ENCODE peak calls at places on chromosomes 1 and 21, in seven cellular contexts. P is transverse colon, C is SK-N-MC, S is K562, G is stomach, A is spleen, D is GM23338. O is an unnamed sample.

GRCh38 chr1:151946366-151946764 is 37.1 kb upstream of the THEM4 start:
- DNase-seq in P (no peak), D (no peak), S (no peak), C (no peak), G (no peak), A (no peak), O (no peak)

GRCh38 chr1:86705633-86705985 is 1.2 kb downstream of the SH3GLB1 start:
- DNase-seq in C (no peak), A (no peak), S (no peak), D (no peak), P (peak), G (no peak), O (peak)

GRCh38 chr1:186304982-186305949 is 69.8 kb downstream of the TPR start:
- DNase-seq in P (no peak), G (no peak), D (peak), A (no peak), C (no peak), S (peak), O (no peak)

GRCh38 chr1:71881611-71882010 is 400.7 kb downstream of the NEGR1 start:
- DNase-seq in G (no peak), S (no peak), A (no peak), C (peak), D (no peak), P (no peak), O (no peak)

GRCh38 chr1:186983327-186983726 is 154.6 kb downstream of the PLA2G4A start:
- DNase-seq in G (no peak), A (no peak), S (no peak), D (no peak), P (peak), C (no peak), O (no peak)

GRCh38 chr1:15452866-15453571 is 3.5 kb upstream of the CELA2A start:
- DNase-seq in G (no peak), A (no peak), P (no peak), S (no peak), C (no peak), D (no peak), O (no peak)

GRCh38 chr1:227315500-227316346 is 2.6 kb downstream of the CDC42BPA start:
- DNase-seq in C (no peak), G (peak), S (peak), P (peak), A (no peak), D (peak), O (peak)

GRCh38 chr1:2411801-2412394 is 466 bp downstream of the PEX10 start:
- DNase-seq in D (no peak), A (no peak), G (no peak), P (no peak), S (peak), C (no peak), O (no peak)

GRCh38 chr21:30714436-30714835 is 4.1 kb downstream of the KRTAP21-3 start:
- DNase-seq in P (no peak), D (peak), A (no peak), S (no peak), C (no peak), G (no peak), O (no peak)

GRCh38 chr1:216905052-216905580 is 181.9 kb upstream of the ESRRG start:
- DNase-seq in S (no peak), G (no peak), P (no peak), C (no peak), A (no peak), D (no peak), O (no peak)

GRCh38 chr1:155000475-155000724 is 2.2 kb upstream of the ZBTB7B start:
- DNase-seq in S (no peak), D (no peak), A (peak), P (peak), G (peak), C (no peak), O (peak)

GRCh38 chr1:48817505-48818114 is 40.9 kb upstream of the BEND5 start:
- DNase-seq in S (peak), P (peak), A (peak), D (peak), G (peak), C (no peak), O (peak)

GRCh38 chr1:9320520-9321479 is 28.1 kb downstream of the SPSB1 start:
- DNase-seq in A (no peak), C (no peak), P (no peak), D (peak), G (no peak), S (no peak), O (no peak)

GRCh38 chr1:58331156-58331555 is 215.4 kb downstream of the OMA1 start:
- DNase-seq in P (no peak), A (no peak), S (no peak), D (no peak), G (no peak), C (no peak), O (no peak)

GRCh38 chr1:35280006-35280405 is 11.5 kb downstream of the ZMYM4 start:
- DNase-seq in C (no peak), P (no peak), G (no peak), S (no peak), D (no peak), A (no peak), O (no peak)

GRCh38 chr1:224880593-224881307 is 48.7 kb upstream of the DNAH14 start:
- DNase-seq in A (no peak), G (no peak), C (no peak), D (peak), P (peak), S (no peak), O (no peak)

GRCh38 chr21:32562426-32562825 is 22.9 kb downstream of the TCP10L start:
- DNase-seq in G (peak), A (no peak), D (peak), P (peak), S (no peak), C (no peak), O (peak)

GRCh38 chr1:115166531-115167091 is 77.3 kb upstream of the TSPAN2 start:
- DNase-seq in D (peak), G (no peak), A (no peak), S (no peak), P (no peak), C (peak), O (no peak)

GRCh38 chr1:46487818-46488218 is 1.8 kb upstream of the DMBX1 start:
- DNase-seq in G (no peak), S (peak), A (peak), P (no peak), D (peak), C (no peak), O (no peak)

GRCh38 chr1:48675251-48675650 is 101.4 kb downstream of the BEND5 start:
- DNase-seq in S (no peak), A (no peak), C (no peak), D (no peak), G (no peak), P (no peak), O (no peak)

GRCh38 chr1:43858324-43858723 is 75.3 kb upstream of the ARTN start:
- DNase-seq in G (peak), S (no peak), A (no peak), D (peak), C (peak), P (no peak), O (peak)

GRCh38 chr1:244349103-244349531 is 102.6 kb downstream of the ADSS2 start:
- DNase-seq in G (no peak), D (no peak), S (no peak), A (no peak), C (no peak), P (no peak), O (no peak)

GRCh38 chr1:101000141-101000867 is 25.3 kb downstream of the DPH5 start:
- DNase-seq in P (no peak), D (no peak), S (peak), A (no peak), C (no peak), G (no peak), O (no peak)

GRCh38 chr1:208105756-208106155 is 138.4 kb downstream of the PLXNA2 start:
- DNase-seq in C (no peak), D (no peak), G (no peak), P (no peak), S (no peak), A (no peak), O (no peak)

GRCh38 chr1:118988186-118989005 is at the start of gene TBX15:
- DNase-seq in P (no peak), D (peak), C (no peak), G (no peak), S (no peak), A (no peak), O (no peak)

GRCh38 chr1:169874229-169874628 is 19.5 kb downstream of the SCYL3 start:
- DNase-seq in G (no peak), S (no peak), P (no peak), C (no peak), A (no peak), D (no peak), O (no peak)

GRCh38 chr1:24123611-24124010 is 11.7 kb upstream of the MYOM3 start:
- DNase-seq in A (no peak), S (no peak), D (no peak), P (no peak), G (no peak), C (no peak), O (no peak)

GRCh38 chr1:24875257-24875656 is 54.8 kb downstream of the RUNX3 start:
- DNase-seq in C (no peak), A (no peak), S (no peak), D (no peak), G (no peak), P (no peak), O (no peak)

DNA sequence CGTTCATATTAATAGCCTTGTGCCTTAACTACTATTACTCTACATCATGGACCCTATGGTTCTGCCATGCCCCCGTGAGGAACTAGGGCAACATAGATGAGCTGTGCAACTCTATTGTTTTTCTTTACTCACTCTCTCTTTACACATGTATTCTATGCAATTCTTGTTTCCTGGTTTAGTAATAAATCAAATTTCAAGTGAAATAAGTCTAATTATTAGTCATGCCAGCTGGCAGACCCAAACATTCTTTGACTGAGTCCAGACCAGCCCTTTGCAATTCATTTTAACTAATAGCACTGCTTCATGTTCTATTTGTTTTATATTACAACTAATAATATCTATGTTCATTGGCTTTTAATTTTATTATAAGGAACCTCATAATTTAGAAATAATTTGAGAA is 789.3 kb upstream of the ADAMTS5 start:
- DNase-seq in S (no peak), G (no peak), P (no peak), D (no peak), A (no peak), C (no peak), O (no peak)
- H3K4me3 ChIP-seq in S (no peak), G (no peak), P (no peak), D (no peak), A (no peak), C (no peak), O (no peak)

DNA sequence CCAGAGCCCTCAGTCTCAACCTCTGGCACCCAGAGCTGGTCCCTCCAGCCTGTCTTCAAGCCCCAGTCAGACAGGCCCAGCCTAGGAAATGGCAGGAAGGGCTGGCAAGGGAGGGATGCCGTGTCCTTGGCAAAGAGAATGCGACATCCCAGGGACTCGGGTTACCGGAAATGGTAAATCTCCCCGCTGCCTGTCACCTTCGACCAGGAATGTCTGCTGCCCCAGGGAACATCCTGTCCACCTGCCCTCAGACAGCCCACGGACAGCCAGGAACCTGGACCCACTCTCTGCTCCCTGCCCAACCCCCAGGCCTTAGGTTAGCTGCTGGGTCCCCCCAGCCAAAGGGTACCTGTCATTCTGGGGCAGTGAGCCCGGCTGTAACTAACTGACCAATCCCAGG is 23.9 kb downstream of the HSPG2 start:
- DNase-seq in D (peak), P (no peak), G (no peak), S (no peak), A (no peak), C (no peak), O (no peak)
- H3K27ac ChIP-seq in D (peak), P (peak), G (peak), S (peak), A (peak), C (no peak), O (peak)

GRCh38 chr1:89959719-89960118 is 35.2 kb upstream of the ZNF326 start:
- DNase-seq in S (no peak), C (no peak), P (no peak), G (no peak), A (no peak), D (peak), O (no peak)

GRCh38 chr1:89962742-89963075 is 32.2 kb upstream of the ZNF326 start:
- DNase-seq in A (no peak), P (no peak), G (no peak), S (no peak), C (no peak), D (no peak), O (no peak)

GRCh38 chr1:89959070-89959654 is 35.7 kb upstream of the ZNF326 start:
- DNase-seq in C (no peak), D (no peak), G (no peak), P (no peak), S (no peak), A (no peak), O (no peak)

GRCh38 chr1:89965203-89965900 is 29.6 kb upstream of the ZNF326 start:
- DNase-seq in D (no peak), A (no peak), G (no peak), C (no peak), P (no peak), S (no peak), O (no peak)

DNA sequence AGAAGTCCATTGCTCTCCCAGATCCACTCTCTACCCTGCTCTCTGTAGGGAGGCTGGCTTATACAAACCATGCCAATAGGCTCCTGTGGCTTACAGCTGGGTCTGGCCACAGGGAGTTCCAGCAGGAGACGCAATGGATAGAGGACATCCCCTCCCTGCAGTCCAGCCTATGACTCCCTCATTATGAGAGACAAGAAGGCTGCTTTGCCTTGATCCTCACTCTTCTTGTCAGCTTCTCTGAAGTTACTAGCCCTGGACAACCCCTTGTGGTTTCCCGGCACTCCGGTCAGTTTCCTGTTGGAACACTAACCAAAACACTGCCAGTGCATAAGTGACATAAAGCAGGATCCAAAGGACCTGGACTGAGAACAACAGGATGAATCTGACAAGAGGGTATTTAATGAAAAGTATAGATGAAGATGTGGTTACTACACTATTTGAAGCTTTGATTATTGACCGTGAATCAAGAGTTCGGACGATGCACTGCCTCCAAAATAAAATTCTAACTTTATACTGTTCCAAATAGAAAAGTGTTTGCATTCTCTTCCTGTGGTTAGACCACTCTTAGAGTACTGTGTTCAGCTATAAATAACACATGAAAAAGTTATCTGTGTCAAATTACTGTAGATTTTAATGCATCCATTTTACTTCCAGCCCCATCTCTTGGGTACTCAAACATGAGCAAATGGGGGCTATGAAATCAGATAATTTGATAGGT is 32.7 kb upstream of the ZNF326 start:
- DNase-seq in G (no peak), C (no peak), P (no peak), A (no peak), S (no peak), D (no peak), O (no peak)
- TF ChIP-seq POLR2AphosphoS5 in G (no peak), C (no peak), P (peak), A (no peak), S (no peak), D (no peak), O (no peak)

GRCh38 chr21:45590246-45590725 is 48.0 kb upstream of the SLC19A1 start:
- DNase-seq in C (no peak), G (peak), S (peak), P (peak), A (peak), D (peak), O (peak)
- H3K4me3 ChIP-seq in C (peak), G (peak), S (peak), P (peak), A (peak), D (peak), O (peak)

DNA sequence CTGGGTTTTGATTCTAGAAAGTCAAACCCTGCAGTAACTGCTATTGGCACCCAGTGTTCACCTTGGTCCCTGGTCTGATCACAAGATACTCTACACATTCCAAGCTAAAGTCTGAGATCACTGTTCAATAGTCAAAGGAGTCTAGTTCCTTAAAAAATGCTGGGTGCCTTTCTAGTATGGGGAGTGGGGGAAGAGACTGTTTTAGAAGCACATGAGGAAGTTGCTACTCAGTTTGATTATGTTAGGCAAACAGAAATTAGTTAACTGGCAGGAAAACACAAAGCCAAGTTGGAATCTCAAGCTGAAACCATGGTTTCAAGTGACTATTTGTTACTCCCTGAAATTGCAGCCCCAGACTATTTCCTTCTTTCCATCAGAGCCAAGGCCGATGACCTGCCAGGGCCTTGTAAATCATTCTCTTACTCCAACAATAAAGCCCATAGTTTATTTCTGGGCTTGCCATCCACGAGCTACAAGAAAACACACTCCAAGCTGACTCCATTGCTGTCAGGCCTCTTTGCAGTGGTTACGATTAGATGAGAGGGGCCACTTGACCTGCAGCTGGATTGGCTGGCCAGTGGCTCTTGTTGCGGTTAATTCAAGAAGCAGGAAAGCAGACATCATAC is 21.1 kb upstream of the VTCN1 start:
- DNase-seq in A (no peak), G (peak), S (no peak), D (no peak), C (no peak), P (peak), O (peak)
- H3K27ac ChIP-seq in A (no peak), G (peak), S (no peak), D (no peak), C (no peak), P (no peak), O (no peak)